ENCODE peak calls at places on chromosome 22, in six cellular contexts. T, C, W, D, B and E are unnamed samples.

GRCh38 chr22:21938906-21939305 is 13.7 kb downstream of the PPM1F start:
- DNase-seq in D (no peak), T (no peak), W (no peak), C (no peak), B (no peak), E (no peak)

GRCh38 chr22:47119181-47119580 is 356.7 kb downstream of the TBC1D22A start:
- DNase-seq in T (no peak), C (no peak), W (no peak), D (no peak), B (no peak), E (no peak)

GRCh38 chr22:23673826-23674690 is 16.8 kb upstream of the RGL4 start:
- DNase-seq in C (no peak), D (no peak), T (no peak), B (no peak), W (no peak), E (no peak)

GRCh38 chr22:23815781-23816551 is 22.8 kb downstream of the DERL3 start:
- DNase-seq in D (no peak), C (no peak), T (no peak), W (no peak), B (peak; percentile 98), E (no peak)

GRCh38 chr22:31944700-31945477 is 554 bp downstream of the YWHAH start:
- DNase-seq in T (no peak), W (no peak), C (peak; percentile 19), D (no peak), B (no peak), E (no peak)

GRCh38 chr22:41766476-41766875 is 34.0 kb upstream of the CCDC134 start:
- DNase-seq in W (no peak), C (no peak), D (no peak), B (no peak), T (no peak), E (no peak)

GRCh38 chr22:33866521-33866920 is 53.8 kb downstream of the LARGE1 start:
- DNase-seq in B (no peak), C (no peak), T (no peak), D (no peak), W (no peak), E (no peak)

GRCh38 chr22:46908641-46909107 is 146.2 kb downstream of the TBC1D22A start:
- DNase-seq in T (no peak), C (no peak), B (no peak), W (no peak), D (no peak), E (no peak)

GRCh38 chr22:46710842-46711241 is 27.2 kb downstream of the CERK start:
- DNase-seq in T (no peak), B (no peak), W (no peak), D (no peak), C (peak; percentile 10), E (no peak)

GRCh38 chr22:39408173-39408572 is 8.6 kb downstream of the TAB1 start:
- DNase-seq in C (no peak), D (no peak), T (no peak), W (no peak), B (no peak), E (no peak)